ENCODE peak calls at places on chromosomes 4 and X, in eight cellular contexts. One of them, this sample, is unnamed.

GRCh38 chr4:185915817-185916216 is 103.8 kb upstream of the SORBS2 start:
- DNase-seq in T-helper 1 cell: no peak
- DNase-seq in colonic mucosa: no peak
- DNase-seq in AG10803: no peak
- DNase-seq in HS-27A: no peak
- DNase-seq in HuH-7.5: no peak
- DNase-seq in GOT3: no peak
- DNase-seq in NCI-H774: no peak
- DNase-seq in this sample: no peak

GRCh38 chrX:53374222-53374820 is 48.1 kb downstream of the SMC1A start:
- DNase-seq in T-helper 1 cell: no peak
- DNase-seq in colonic mucosa: no peak
- DNase-seq in AG10803: peak; percentile 5
- DNase-seq in HS-27A: no peak
- DNase-seq in HuH-7.5: no peak
- DNase-seq in GOT3: no peak
- DNase-seq in NCI-H774: no peak
- DNase-seq in this sample: no peak

GRCh38 chr4:94348705-94349104 is 6.1 kb upstream of the HPGDS start:
- DNase-seq in T-helper 1 cell: no peak
- DNase-seq in colonic mucosa: no peak
- DNase-seq in AG10803: no peak
- DNase-seq in HS-27A: no peak
- DNase-seq in HuH-7.5: no peak
- DNase-seq in GOT3: no peak
- DNase-seq in NCI-H774: no peak
- DNase-seq in this sample: no peak

GRCh38 chr4:54102747-54103146 is 2.8 kb downstream of the GSX2 start:
- DNase-seq in T-helper 1 cell: no peak
- DNase-seq in colonic mucosa: no peak
- DNase-seq in AG10803: no peak
- DNase-seq in HS-27A: no peak
- DNase-seq in HuH-7.5: no peak
- DNase-seq in GOT3: no peak
- DNase-seq in NCI-H774: no peak
- DNase-seq in this sample: no peak

GRCh38 chr4:7244343-7244680 is 52.0 kb downstream of the SORCS2 start:
- DNase-seq in T-helper 1 cell: no peak
- DNase-seq in colonic mucosa: no peak
- DNase-seq in AG10803: no peak
- DNase-seq in HS-27A: no peak
- DNase-seq in HuH-7.5: no peak
- DNase-seq in GOT3: no peak
- DNase-seq in NCI-H774: no peak
- DNase-seq in this sample: no peak

GRCh38 chr4:7781361-7781760 is 158.3 kb downstream of the AFAP1 start:
- DNase-seq in T-helper 1 cell: no peak
- DNase-seq in colonic mucosa: no peak
- DNase-seq in AG10803: peak; percentile 82
- DNase-seq in HS-27A: no peak
- DNase-seq in HuH-7.5: no peak
- DNase-seq in GOT3: no peak
- DNase-seq in NCI-H774: no peak
- DNase-seq in this sample: no peak

GRCh38 chr4:186942745-186943606 is 219.3 kb upstream of the FAT1 start:
- DNase-seq in T-helper 1 cell: no peak
- DNase-seq in colonic mucosa: peak; percentile 63
- DNase-seq in AG10803: peak; percentile 29
- DNase-seq in HS-27A: no peak
- DNase-seq in HuH-7.5: no peak
- DNase-seq in GOT3: no peak
- DNase-seq in NCI-H774: peak; percentile 2
- DNase-seq in this sample: no peak

GRCh38 chr4:181525641-181526040 is 717.6 kb upstream of the TENM3 start:
- DNase-seq in T-helper 1 cell: no peak
- DNase-seq in colonic mucosa: no peak
- DNase-seq in AG10803: no peak
- DNase-seq in HS-27A: no peak
- DNase-seq in HuH-7.5: no peak
- DNase-seq in GOT3: no peak
- DNase-seq in NCI-H774: peak; percentile 64
- DNase-seq in this sample: no peak

GRCh38 chrX:45824471-45824870 is 623.8 kb upstream of the DIPK2B start:
- DNase-seq in T-helper 1 cell: no peak
- DNase-seq in colonic mucosa: no peak
- DNase-seq in AG10803: peak; percentile 86
- DNase-seq in HS-27A: no peak
- DNase-seq in HuH-7.5: no peak
- DNase-seq in GOT3: peak; percentile 19
- DNase-seq in NCI-H774: no peak
- DNase-seq in this sample: no peak

This sample was measured in Caco-2.